ENCODE peak calls at places on chromosomes 6 and 20, in four cellular contexts. One of them, this sample, is unnamed.

GRCh38 chr6:93819189-93819588 is 399.8 kb upstream of the EPHA7 start:
- DNase-seq in endothelial cell of umbilical vein: no peak
- DNase-seq in K562: no peak
- DNase-seq in IMR-90: no peak
- DNase-seq in this sample: no peak

GRCh38 chr20:43914697-43915208 is at the start of gene TOX2:
- DNase-seq in endothelial cell of umbilical vein: no peak
- DNase-seq in IMR-90: no peak
- DNase-seq in K562: peak; percentile 75
- DNase-seq in this sample: no peak

GRCh38 chr6:133286765-133287164 is 45.6 kb downstream of the EYA4 start:
- DNase-seq in endothelial cell of umbilical vein: peak; percentile 8
- DNase-seq in IMR-90: peak; percentile 27
- DNase-seq in K562: no peak
- DNase-seq in this sample: no peak

GRCh38 chr6:21935142-21935541 is 341.6 kb downstream of the SOX4 start:
- DNase-seq in IMR-90: no peak
- DNase-seq in endothelial cell of umbilical vein: no peak
- DNase-seq in K562: no peak
- DNase-seq in this sample: no peak

GRCh38 chr6:99605074-99605726 is 1.4 kb upstream of the PRDM13 start:
- DNase-seq in endothelial cell of umbilical vein: no peak
- DNase-seq in K562: no peak
- DNase-seq in IMR-90: no peak
- DNase-seq in this sample: no peak

GRCh38 chr20:16761305-16761829 is 13.2 kb downstream of the OTOR start:
- DNase-seq in endothelial cell of umbilical vein: peak; percentile 65
- DNase-seq in K562: peak; percentile 37
- DNase-seq in IMR-90: peak; percentile 75
- DNase-seq in this sample: peak; percentile 28

GRCh38 chr6:131937703-131938631 is 13.2 kb downstream of the CCN2 start:
- DNase-seq in endothelial cell of umbilical vein: peak; percentile 8
- DNase-seq in K562: no peak
- DNase-seq in IMR-90: peak; percentile 88
- DNase-seq in this sample: no peak

GRCh38 chr20:23163562-23163961 is 77.4 kb upstream of the CD93 start:
- DNase-seq in IMR-90: no peak
- DNase-seq in K562: no peak
- DNase-seq in endothelial cell of umbilical vein: no peak
- DNase-seq in this sample: no peak

GRCh38 chr6:2556761-2557160 is 194.0 kb downstream of the MYLK4 start:
- DNase-seq in endothelial cell of umbilical vein: no peak
- DNase-seq in IMR-90: no peak
- DNase-seq in K562: no peak
- DNase-seq in this sample: no peak

GRCh38 chr6:40845588-40845987 is 193.4 kb downstream of the UNC5CL start:
- DNase-seq in endothelial cell of umbilical vein: peak; percentile 45
- DNase-seq in K562: peak; percentile 48
- DNase-seq in IMR-90: peak; percentile 37
- DNase-seq in this sample: no peak

GRCh38 chr6:5090603-5091002 is 5.5 kb downstream of the PPP1R3G start:
- DNase-seq in endothelial cell of umbilical vein: no peak
- DNase-seq in K562: no peak
- DNase-seq in IMR-90: no peak
- DNase-seq in this sample: no peak

GRCh38 chr6:33815854-33816253 is 12.1 kb upstream of the MLN start:
- DNase-seq in IMR-90: no peak
- DNase-seq in K562: peak; percentile 75
- DNase-seq in endothelial cell of umbilical vein: peak; percentile 24
- DNase-seq in this sample: no peak

GRCh38 chr6:74277749-74278148 is 581.7 kb downstream of the CD109 start:
- DNase-seq in IMR-90: peak; percentile 17
- DNase-seq in endothelial cell of umbilical vein: peak; percentile 19
- DNase-seq in K562: no peak
- DNase-seq in this sample: no peak

GRCh38 chr6:13454286-13455221 is 32.8 kb downstream of the GFOD1 start:
- DNase-seq in IMR-90: peak; percentile 85
- DNase-seq in K562: no peak
- DNase-seq in endothelial cell of umbilical vein: peak; percentile 32
- DNase-seq in this sample: no peak

GRCh38 chr20:14234666-14235295 is 102.6 kb downstream of the FLRT3 start:
- DNase-seq in endothelial cell of umbilical vein: no peak
- DNase-seq in IMR-90: peak; percentile 65
- DNase-seq in K562: no peak
- DNase-seq in this sample: peak; percentile 21

GRCh38 chr6:13413466-13413862 is 73.9 kb downstream of the GFOD1 start:
- DNase-seq in IMR-90: peak; percentile 73
- DNase-seq in endothelial cell of umbilical vein: no peak
- DNase-seq in K562: no peak
- DNase-seq in this sample: no peak

GRCh38 chr6:26087284-26088115 is at the start of gene HFE:
- DNase-seq in IMR-90: peak; percentile 68
- DNase-seq in K562: peak; percentile 71
- DNase-seq in endothelial cell of umbilical vein: peak; percentile 70
- DNase-seq in this sample: no peak

GRCh38 chr6:26088344-26088743 is 1.1 kb downstream of the HFE start:
- DNase-seq in IMR-90: no peak
- DNase-seq in endothelial cell of umbilical vein: no peak
- DNase-seq in K562: no peak
- DNase-seq in this sample: no peak

GRCh38 chr6:26092443-26092842 is 5.2 kb downstream of the HFE start:
- DNase-seq in IMR-90: no peak
- DNase-seq in endothelial cell of umbilical vein: no peak
- DNase-seq in K562: no peak
- DNase-seq in this sample: no peak

GRCh38 chr6:26086214-26086613 is 1.0 kb upstream of the HFE start:
- DNase-seq in IMR-90: no peak
- DNase-seq in K562: no peak
- DNase-seq in endothelial cell of umbilical vein: no peak
- DNase-seq in this sample: no peak

DNA sequence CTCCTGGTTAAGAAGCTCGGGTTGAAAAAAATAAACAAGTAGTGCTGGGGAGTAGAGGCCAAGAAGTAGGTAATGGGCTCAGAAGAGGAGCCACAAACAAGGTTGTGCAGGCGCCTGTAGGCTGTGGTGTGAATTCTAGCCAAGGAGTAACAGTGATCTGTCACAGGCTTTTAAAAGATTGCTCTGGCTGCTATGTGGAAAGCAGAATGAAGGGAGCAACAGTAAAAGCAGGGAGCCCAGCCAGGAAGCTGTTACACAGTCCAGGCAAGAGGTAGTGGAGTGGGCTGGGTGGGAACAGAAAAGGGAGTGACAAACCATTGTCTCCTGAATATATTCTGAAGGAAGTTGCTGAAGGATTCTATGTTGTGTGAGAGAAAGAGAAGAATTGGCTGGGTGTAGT is 2.0 kb downstream of the HFE start:
- DNase-seq in endothelial cell of umbilical vein: no peak
- DNase-seq in IMR-90: no peak
- DNase-seq in K562: no peak
- DNase-seq in this sample: no peak
- H3K9me1 ChIP-seq in endothelial cell of umbilical vein: no peaks in the 10 kb centered on the region
- H3K9me1 ChIP-seq in IMR-90: peaks cover 14% of the 10 kb centered on the region
- H3K9me1 ChIP-seq in K562: no peaks in the 10 kb centered on the region
- H3K9me1 ChIP-seq in this sample: no peaks in the 10 kb centered on the region

GRCh38 chr20:1477896-1478490 is 11.3 kb upstream of the NSFL1C start:
- DNase-seq in K562: no peak
- DNase-seq in IMR-90: no peak
- DNase-seq in endothelial cell of umbilical vein: no peak
- DNase-seq in this sample: peak; percentile 88
- H3K27ac ChIP-seq in K562: no peak overlapping the region
- H3K27ac ChIP-seq in IMR-90: no peak overlapping the region
- H3K27ac ChIP-seq in endothelial cell of umbilical vein: no peak overlapping the region
- H3K27ac ChIP-seq in this sample: peak overlapping the region; percentile 96

GRCh38 chr6:31969712-31970603 is 2.0 kb downstream of the DXO start:
- DNase-seq in IMR-90: peak; percentile 55
- DNase-seq in endothelial cell of umbilical vein: no peak
- DNase-seq in K562: peak; percentile 87
- DNase-seq in this sample: no peak
- H3K9me1 ChIP-seq in IMR-90: peaks cover 6% of the 10 kb centered on the region
- H3K9me1 ChIP-seq in endothelial cell of umbilical vein: no peaks in the 10 kb centered on the region
- H3K9me1 ChIP-seq in K562: no peaks in the 10 kb centered on the region
- H3K9me1 ChIP-seq in this sample: no peaks in the 10 kb centered on the region

DNA sequence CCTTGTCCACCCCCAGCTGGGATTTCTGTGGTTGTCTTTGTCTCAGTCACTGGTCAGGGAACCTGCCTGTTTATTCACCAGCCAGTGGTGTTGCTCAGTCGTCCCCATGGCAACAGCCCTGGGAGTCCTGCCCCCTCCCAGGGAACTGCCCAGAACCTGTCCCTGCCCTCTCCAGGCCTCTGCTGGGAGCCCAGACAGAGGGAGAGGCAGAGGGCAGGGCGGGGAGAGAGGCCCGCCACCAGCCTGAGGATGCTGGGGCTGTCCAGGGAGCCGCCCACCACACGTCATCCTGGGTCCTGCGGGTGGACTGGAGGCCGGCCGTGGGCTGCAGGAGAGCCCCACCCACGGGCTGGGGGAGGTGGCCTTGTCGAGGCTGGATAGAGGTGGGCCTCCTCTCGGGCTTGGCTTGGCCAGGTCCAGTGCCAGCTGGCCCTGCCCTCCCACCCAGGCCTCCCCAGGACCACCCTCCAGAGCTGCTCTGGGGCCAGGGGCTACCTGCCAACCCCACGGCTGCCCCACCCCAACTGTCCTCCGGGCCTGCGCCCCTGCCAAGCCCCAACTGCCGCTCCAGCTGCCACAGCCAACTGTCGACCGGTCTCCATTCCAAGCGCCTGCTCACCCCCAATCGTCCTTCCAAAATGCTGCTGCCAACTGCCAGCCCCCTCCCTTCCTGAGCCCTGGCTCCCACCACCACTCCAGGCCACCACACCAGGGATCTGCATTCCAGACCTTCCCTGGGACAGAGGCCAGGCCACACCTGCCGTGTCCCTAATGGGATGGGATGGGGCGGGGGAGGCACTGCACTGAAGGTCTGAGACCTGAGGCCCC is 4.2 kb upstream of the ZBTB46 start:
- DNase-seq in endothelial cell of umbilical vein: peak; percentile 82
- DNase-seq in K562: peak; percentile 87
- DNase-seq in IMR-90: peak; percentile 99
- DNase-seq in this sample: peak; percentile 48
- H3K27ac ChIP-seq in endothelial cell of umbilical vein: no peak overlapping the region
- H3K27ac ChIP-seq in K562: no peak overlapping the region
- H3K27ac ChIP-seq in IMR-90: peak overlapping the region; percentile 16
- H3K27ac ChIP-seq in this sample: no peak overlapping the region

DNA sequence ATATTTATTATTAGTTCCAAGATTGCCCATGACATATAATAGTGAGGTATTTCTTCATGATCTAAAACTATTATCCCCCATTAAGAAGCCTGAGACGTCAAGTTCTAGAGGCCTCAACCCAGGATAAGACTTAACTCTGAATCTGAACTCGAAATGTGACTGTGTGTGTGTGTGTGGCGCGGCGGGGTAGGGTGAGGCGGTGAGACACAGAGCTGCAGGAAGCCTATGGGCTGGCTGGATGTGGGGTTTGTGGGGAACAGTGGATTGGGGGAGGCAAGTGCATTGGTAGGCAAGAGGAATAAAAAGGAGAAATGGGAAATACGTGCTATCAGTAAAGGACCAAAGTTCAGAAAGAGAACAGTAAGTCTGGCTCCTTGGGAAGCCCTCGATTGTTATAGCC is 66.5 kb upstream of the RNF146 start:
- DNase-seq in endothelial cell of umbilical vein: no peak
- DNase-seq in IMR-90: no peak
- DNase-seq in K562: no peak
- DNase-seq in this sample: no peak
- H3K9me1 ChIP-seq in endothelial cell of umbilical vein: no peaks in the 10 kb centered on the region
- H3K9me1 ChIP-seq in IMR-90: no peaks in the 10 kb centered on the region
- H3K9me1 ChIP-seq in K562: no peaks in the 10 kb centered on the region
- H3K9me1 ChIP-seq in this sample: no peaks in the 10 kb centered on the region

GRCh38 chr6:87925373-87926060 is 122.1 kb upstream of the SPACA1 start:
- DNase-seq in endothelial cell of umbilical vein: no peak
- DNase-seq in IMR-90: no peak
- DNase-seq in K562: no peak
- DNase-seq in this sample: no peak

GRCh38 chr6:87922191-87922946 is 125.3 kb upstream of the SPACA1 start:
- DNase-seq in IMR-90: no peak
- DNase-seq in K562: no peak
- DNase-seq in endothelial cell of umbilical vein: no peak
- DNase-seq in this sample: no peak

GRCh38 chr6:87921034-87921433 is 126.6 kb upstream of the SPACA1 start:
- DNase-seq in IMR-90: no peak
- DNase-seq in endothelial cell of umbilical vein: no peak
- DNase-seq in K562: no peak
- DNase-seq in this sample: no peak

GRCh38 chr6:87922947-87923330 is 124.7 kb upstream of the SPACA1 start:
- DNase-seq in K562: no peak
- DNase-seq in IMR-90: no peak
- DNase-seq in endothelial cell of umbilical vein: no peak
- DNase-seq in this sample: no peak

GRCh38 chr6:87923389-87924050 is 124.1 kb upstream of the SPACA1 start:
- DNase-seq in endothelial cell of umbilical vein: no peak
- DNase-seq in K562: no peak
- DNase-seq in IMR-90: no peak
- DNase-seq in this sample: no peak
- H3K27ac ChIP-seq in endothelial cell of umbilical vein: no peak overlapping the region
- H3K27ac ChIP-seq in K562: no peak overlapping the region
- H3K27ac ChIP-seq in IMR-90: no peak overlapping the region
- H3K27ac ChIP-seq in this sample: no peak overlapping the region

GRCh38 chr6:3744901-3745470 is 6.5 kb downstream of the PXDC1 start:
- DNase-seq in K562: no peak
- DNase-seq in IMR-90: no peak
- DNase-seq in endothelial cell of umbilical vein: no peak
- DNase-seq in this sample: no peak

GRCh38 chr6:3747100-3747737 is 4.3 kb downstream of the PXDC1 start:
- DNase-seq in IMR-90: no peak
- DNase-seq in K562: no peak
- DNase-seq in endothelial cell of umbilical vein: no peak
- DNase-seq in this sample: no peak

GRCh38 chr6:3745566-3746118 is 5.9 kb downstream of the PXDC1 start:
- DNase-seq in K562: no peak
- DNase-seq in IMR-90: no peak
- DNase-seq in endothelial cell of umbilical vein: no peak
- DNase-seq in this sample: no peak

GRCh38 chr6:3746696-3747095 is 4.8 kb downstream of the PXDC1 start:
- DNase-seq in IMR-90: no peak
- DNase-seq in endothelial cell of umbilical vein: no peak
- DNase-seq in K562: no peak
- DNase-seq in this sample: no peak

GRCh38 chr6:3746119-3746691 is 5.3 kb downstream of the PXDC1 start:
- DNase-seq in K562: no peak
- DNase-seq in endothelial cell of umbilical vein: no peak
- DNase-seq in IMR-90: no peak
- DNase-seq in this sample: no peak
- H3K9me1 ChIP-seq in K562: no peaks in the 10 kb centered on the region
- H3K9me1 ChIP-seq in endothelial cell of umbilical vein: no peaks in the 10 kb centered on the region
- H3K9me1 ChIP-seq in IMR-90: peaks cover 25% of the 10 kb centered on the region
- H3K9me1 ChIP-seq in this sample: peaks cover 7% of the 10 kb centered on the region

GRCh38 chr20:56393133-56393472 is 658 bp downstream of the CSTF1 start:
- DNase-seq in IMR-90: no peak
- DNase-seq in K562: no peak
- DNase-seq in endothelial cell of umbilical vein: peak; percentile 24
- DNase-seq in this sample: no peak
- H3K27ac ChIP-seq in IMR-90: peak overlapping the region; percentile 14
- H3K27ac ChIP-seq in K562: peak overlapping the region; percentile 99
- H3K27ac ChIP-seq in endothelial cell of umbilical vein: no peak overlapping the region
- H3K27ac ChIP-seq in this sample: peak overlapping the region; percentile 88

DNA sequence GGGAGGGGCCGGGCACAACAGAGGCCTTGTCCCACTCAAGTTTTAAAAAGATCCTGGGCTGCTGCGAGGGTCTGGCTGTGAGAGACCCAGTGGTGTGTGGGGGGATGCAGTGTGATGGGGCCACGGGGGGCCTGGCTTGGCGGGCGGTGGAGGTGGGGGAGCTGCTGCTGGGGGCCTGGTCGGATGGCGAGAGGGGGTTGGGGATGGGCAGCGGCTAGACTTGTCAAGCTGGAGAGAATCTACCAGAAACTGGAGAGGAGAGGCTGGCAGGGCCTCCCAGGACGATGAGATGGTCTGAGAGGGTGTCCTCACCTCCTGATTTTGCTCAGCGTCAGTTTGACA is 5.1 kb downstream of the RPS21 start:
- DNase-seq in endothelial cell of umbilical vein: no peak
- DNase-seq in IMR-90: no peak
- DNase-seq in K562: no peak
- DNase-seq in this sample: no peak
- H3K9me1 ChIP-seq in endothelial cell of umbilical vein: no peaks in the 10 kb centered on the region
- H3K9me1 ChIP-seq in IMR-90: peaks cover 5% of the 10 kb centered on the region
- H3K9me1 ChIP-seq in K562: peaks cover 12% of the 10 kb centered on the region
- H3K9me1 ChIP-seq in this sample: no peaks in the 10 kb centered on the region